ENCODE peak calls at places on chromosomes 4 and X, in five cellular contexts. I is effector CD4-positive, alpha-beta T cell; P is memory B cell; R is A549; H is cerebellar cortex. J is an unnamed sample.

GRCh38 chr4:91812319-91812718 is 491.4 kb upstream of the GRID2 start:
- DNase-seq in P (no peak), H (no peak), R (no peak), I (no peak), J (no peak)

GRCh38 chr4:84578540-84579409 is 4.2 kb upstream of the CDS1 start:
- DNase-seq in P (no peak), I (no peak), H (peak; percentile 33), R (peak; percentile 31), J (peak; percentile 0)

GRCh38 chr4:28167411-28167810 is 1306.8 kb downstream of the STIM2 start:
- DNase-seq in R (peak; percentile 11), H (no peak), I (no peak), P (no peak), J (no peak)

GRCh38 chr4:40333921-40334352 is 1.2 kb upstream of the CHRNA9 start:
- DNase-seq in H (no peak), R (peak; percentile 45), P (no peak), I (no peak), J (peak; percentile 4)

GRCh38 chr4:17667653-17668201 is 53.3 kb downstream of the MED28 start:
- DNase-seq in R (no peak), H (no peak), P (no peak), I (no peak), J (no peak)

GRCh38 chr4:55005910-55006309 is 119.5 kb downstream of the KDR start:
- DNase-seq in P (no peak), I (no peak), H (no peak), R (no peak), J (no peak)

GRCh38 chr4:126708716-126709115 is 924.0 kb upstream of the INTU start:
- DNase-seq in H (no peak), I (no peak), P (no peak), R (no peak), J (no peak)

GRCh38 chr4:107366900-107367299 is 330.8 kb upstream of the DKK2 start:
- DNase-seq in H (no peak), P (no peak), R (no peak), I (no peak), J (no peak)

GRCh38 chr4:109334129-109334528 is 31.7 kb upstream of the COL25A1 start:
- DNase-seq in I (no peak), H (no peak), P (no peak), R (no peak), J (no peak)

GRCh38 chr4:17646693-17647092 is 32.3 kb downstream of the MED28 start:
- DNase-seq in R (no peak), H (no peak), P (no peak), I (no peak), J (no peak)

GRCh38 chrX:10062352-10062751 is 94.4 kb upstream of the CLCN4 start:
- DNase-seq in P (no peak), I (no peak), R (no peak), H (no peak), J (no peak)

GRCh38 chrX:13220916-13221315 is 98.9 kb downstream of the ATXN3L start:
- DNase-seq in R (no peak), H (no peak), P (no peak), I (no peak), J (no peak)

GRCh38 chr4:173270312-173271027 is 63.7 kb downstream of the HMGB2 start:
- DNase-seq in I (no peak), P (no peak), H (peak; percentile 66), R (no peak), J (no peak)

GRCh38 chr4:67288964-67289363 is 256.3 kb downstream of the CENPC start:
- DNase-seq in H (peak; percentile 9), I (no peak), R (peak; percentile 24), P (no peak), J (peak; percentile 75)